ENCODE peak calls at places on chromosome 4, in eight cellular contexts. P, X, E, D, U, O, C and R are unnamed samples.

GRCh38 chr4:27154706-27155105 is 294.1 kb downstream of the STIM2 start:
- DNase-seq in O (no peak), E (peak), X (no peak), C (no peak), U (peak), P (no peak), D (no peak), R (no peak)

GRCh38 chr4:132275583-132276121 is 873.4 kb upstream of the PCDH10 start:
- DNase-seq in C (no peak), X (no peak), O (no peak), E (no peak), P (no peak), U (no peak), D (no peak), R (no peak)

GRCh38 chr4:5654791-5655190 is 53.6 kb downstream of the EVC2 start:
- DNase-seq in D (no peak), C (no peak), X (no peak), O (no peak), E (no peak), P (no peak), U (no peak), R (no peak)

GRCh38 chr4:143248827-143249226 is 64.1 kb downstream of the USP38 start:
- DNase-seq in X (no peak), E (no peak), P (no peak), D (no peak), C (no peak), O (no peak), U (no peak), R (no peak)

GRCh38 chr4:39410415-39410814 is 3.7 kb downstream of the KLB start:
- DNase-seq in U (no peak), D (no peak), X (no peak), O (no peak), E (no peak), C (no peak), P (no peak), R (no peak)

GRCh38 chr4:1104647-1105046 is 8.7 kb downstream of the RNF212 start:
- DNase-seq in C (no peak), O (no peak), P (no peak), D (no peak), U (no peak), X (no peak), E (no peak), R (no peak)

GRCh38 chr4:2804449-2804972 is 11.6 kb downstream of the SH3BP2 start:
- DNase-seq in X (no peak), D (no peak), C (no peak), E (no peak), O (no peak), P (no peak), U (no peak), R (no peak)

GRCh38 chr4:136768925-136769275 is 763.4 kb downstream of the PCDH18 start:
- DNase-seq in P (no peak), X (no peak), D (no peak), O (no peak), U (no peak), E (no peak), C (no peak), R (no peak)

GRCh38 chr4:173181769-173182374 is 13.3 kb downstream of the GALNT7 start:
- DNase-seq in O (no peak), E (peak), D (no peak), C (no peak), P (no peak), X (no peak), U (peak), R (no peak)

GRCh38 chr4:165580379-165580905 is 201.6 kb downstream of the CPE start:
- DNase-seq in D (no peak), E (no peak), O (no peak), C (no peak), X (no peak), U (peak), P (no peak), R (no peak)

GRCh38 chr4:48031802-48032525 is 15.4 kb downstream of the NIPAL1 start:
- DNase-seq in C (no peak), D (no peak), E (peak), U (peak), P (no peak), X (no peak), O (no peak), R (no peak)

GRCh38 chr4:123352240-123352945 is 44.2 kb upstream of the SPRY1 start:
- DNase-seq in X (no peak), E (peak), O (no peak), C (no peak), D (no peak), U (no peak), P (no peak), R (no peak)

GRCh38 chr4:86326399-86326798 is 33.5 kb downstream of the MAPK10 start:
- DNase-seq in D (no peak), E (peak), O (no peak), P (no peak), U (no peak), C (no peak), X (no peak), R (no peak)

GRCh38 chr4:173051697-173052096 is 116.9 kb upstream of the GALNT7 start:
- DNase-seq in D (no peak), O (no peak), P (no peak), U (no peak), X (no peak), C (no peak), E (peak), R (no peak)

GRCh38 chr4:42588909-42589308 is 68.0 kb downstream of the ATP8A1 start:
- DNase-seq in E (no peak), O (no peak), C (no peak), U (no peak), X (no peak), P (no peak), D (no peak), R (no peak)

GRCh38 chr4:971670-972500 is 1.5 kb downstream of the DGKQ start:
- DNase-seq in D (peak), U (no peak), X (no peak), C (no peak), P (no peak), O (no peak), E (no peak), R (no peak)

GRCh38 chr4:103645991-103646390 is 73.8 kb downstream of the TACR3 start:
- DNase-seq in E (no peak), O (no peak), C (no peak), U (no peak), X (no peak), P (no peak), D (no peak), R (no peak)

GRCh38 chr4:1453731-1454130 is 47.5 kb upstream of the NKX1-1 start:
- DNase-seq in O (no peak), D (no peak), P (no peak), C (no peak), X (no peak), U (no peak), E (no peak), R (no peak)

GRCh38 chr4:169662226-169662625 is 41.8 kb downstream of the CLCN3 start:
- DNase-seq in X (no peak), D (no peak), P (no peak), U (no peak), E (no peak), C (no peak), O (no peak), R (no peak)

GRCh38 chr4:86220137-86220536 is 139.7 kb downstream of the MAPK10 start:
- DNase-seq in X (no peak), D (no peak), C (no peak), E (peak), P (no peak), O (no peak), U (no peak), R (no peak)

GRCh38 chr4:99859618-99860017 is 34.6 kb downstream of the LAMTOR3 start:
- DNase-seq in P (no peak), X (no peak), E (no peak), D (no peak), O (no peak), C (no peak), U (no peak), R (no peak)

GRCh38 chr4:92618968-92619367 is 315.2 kb downstream of the GRID2 start:
- DNase-seq in P (no peak), D (no peak), E (peak), O (no peak), U (no peak), C (no peak), X (no peak), R (no peak)

GRCh38 chr4:56733352-56733751 is 52.3 kb upstream of the HOPX start:
- DNase-seq in P (no peak), O (no peak), C (no peak), U (no peak), E (no peak), D (no peak), X (no peak), R (no peak)

GRCh38 chr4:60729194-60729593 is 470.9 kb upstream of the ADGRL3 start:
- DNase-seq in E (peak), X (no peak), D (no peak), U (no peak), C (no peak), O (no peak), P (no peak), R (no peak)

GRCh38 chr4:125231661-125232060 is 83.1 kb upstream of the FAT4 start:
- DNase-seq in P (no peak), D (no peak), U (no peak), C (no peak), O (no peak), X (no peak), E (no peak), R (no peak)

GRCh38 chr4:10317345-10317744 is 139.9 kb downstream of the ZNF518B start:
- DNase-seq in O (no peak), P (no peak), C (no peak), E (no peak), X (no peak), D (no peak), U (no peak), R (no peak)

GRCh38 chr4:53582194-53582593 is 9.1 kb downstream of the LNX1 start:
- DNase-seq in O (no peak), U (no peak), X (no peak), D (no peak), C (no peak), P (no peak), E (no peak), R (no peak)

GRCh38 chr4:11505225-11505971 is 76.7 kb upstream of the HS3ST1 start:
- DNase-seq in P (no peak), U (no peak), X (no peak), C (no peak), O (no peak), D (no peak), E (no peak), R (no peak)

GRCh38 chr4:66653937-66654336 is 891.4 kb downstream of the CENPC start:
- DNase-seq in E (no peak), U (no peak), X (no peak), C (no peak), D (no peak), P (no peak), O (no peak), R (no peak)

GRCh38 chr4:140924761-140925392 is 168.7 kb upstream of the TBC1D9 start:
- DNase-seq in O (no peak), X (no peak), D (no peak), E (no peak), P (no peak), U (no peak), C (no peak), R (no peak)

GRCh38 chr4:120718979-120719566 is 203.5 kb downstream of the PRDM5 start:
- DNase-seq in P (peak), U (peak), D (no peak), E (peak), C (peak), X (no peak), O (no peak), R (no peak)

GRCh38 chr4:8607603-8608481 is 15.3 kb downstream of the CPZ start:
- DNase-seq in O (no peak), D (peak), U (no peak), E (no peak), P (peak), C (peak), X (peak), R (no peak)
- TF ChIP-seq CTCF in O (peak), D (peak), U (peak), E (peak), P (peak), C (peak), X (peak), R (peak)

GRCh38 chr4:75733369-75733768 is 9.0 kb downstream of the USO1 start:
- DNase-seq in D (no peak), X (no peak), U (no peak), E (peak), P (no peak), O (no peak), C (no peak), R (no peak)
- H3K4me3 ChIP-seq in D (no peak), X (no peak), U (no peak), E (no peak), P (no peak), O (no peak), C (no peak), R (no peak)

GRCh38 chr4:80237992-80238391 is 28.5 kb upstream of the FGF5 start:
- DNase-seq in C (no peak), E (peak), D (no peak), O (no peak), U (peak), P (no peak), X (no peak), R (no peak)
- H3K27ac ChIP-seq in C (no peak), E (peak), D (no peak), O (no peak), U (peak), P (no peak), X (no peak), R (no peak)

GRCh38 chr4:139619644-139620043 is 46.0 kb upstream of the MGST2 start:
- DNase-seq in X (no peak), O (no peak), U (peak), E (no peak), P (no peak), C (no peak), D (no peak), R (no peak)

GRCh38 chr4:139622856-139623255 is 42.8 kb upstream of the MGST2 start:
- DNase-seq in P (no peak), E (no peak), D (no peak), X (no peak), C (no peak), O (no peak), U (no peak), R (no peak)

DNA sequence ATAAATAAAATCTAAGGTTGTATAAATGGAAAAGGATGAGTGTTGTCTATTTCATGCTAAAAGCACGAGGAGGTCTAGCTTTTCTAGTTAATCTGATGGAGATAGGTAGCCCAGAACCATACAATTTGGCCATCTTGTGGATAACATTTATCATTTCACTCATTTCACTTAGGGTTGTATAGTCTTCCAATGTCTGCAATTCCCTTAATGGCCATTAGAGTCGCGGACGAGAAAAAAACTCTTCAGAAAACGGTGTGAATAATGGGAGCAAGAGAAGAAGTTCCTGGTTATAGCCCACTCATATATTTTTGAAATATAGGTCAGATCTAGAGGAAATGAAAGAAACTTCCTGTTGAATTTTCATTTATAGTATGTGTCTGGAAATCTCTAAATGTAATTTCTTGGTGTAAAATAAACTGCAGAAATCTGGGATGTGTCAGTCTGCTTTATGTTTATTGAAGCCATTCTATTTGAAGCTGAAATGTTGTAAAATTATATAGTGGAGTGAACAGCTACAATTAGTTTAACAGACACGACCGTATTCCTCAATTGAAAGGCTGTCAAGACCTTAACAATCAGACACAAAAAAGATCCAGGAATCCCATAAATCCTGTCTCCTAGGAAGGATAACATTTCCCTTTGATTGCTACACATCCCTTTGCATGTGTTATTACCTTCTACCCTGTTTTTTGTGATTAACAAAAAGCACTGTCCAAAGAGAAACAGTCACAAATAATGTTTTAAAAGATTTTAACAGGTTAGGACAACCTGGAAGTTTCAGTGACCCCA is 47.7 kb upstream of the MGST2 start:
- DNase-seq in E (no peak), O (no peak), U (no peak), P (no peak), D (no peak), C (no peak), X (no peak), R (no peak)
- TF ChIP-seq CTCF in E (peak), O (peak), U (peak), P (peak), D (peak), C (no peak), X (no peak), R (no peak)

GRCh38 chr4:151223465-151223864 is 53.5 kb upstream of the PRSS48 start:
- DNase-seq in D (no peak), E (no peak), C (no peak), U (no peak), O (no peak), P (no peak), X (no peak), R (no peak)
- H3K4me3 ChIP-seq in D (no peak), E (no peak), C (no peak), U (no peak), O (no peak), P (no peak), X (no peak), R (no peak)

DNA sequence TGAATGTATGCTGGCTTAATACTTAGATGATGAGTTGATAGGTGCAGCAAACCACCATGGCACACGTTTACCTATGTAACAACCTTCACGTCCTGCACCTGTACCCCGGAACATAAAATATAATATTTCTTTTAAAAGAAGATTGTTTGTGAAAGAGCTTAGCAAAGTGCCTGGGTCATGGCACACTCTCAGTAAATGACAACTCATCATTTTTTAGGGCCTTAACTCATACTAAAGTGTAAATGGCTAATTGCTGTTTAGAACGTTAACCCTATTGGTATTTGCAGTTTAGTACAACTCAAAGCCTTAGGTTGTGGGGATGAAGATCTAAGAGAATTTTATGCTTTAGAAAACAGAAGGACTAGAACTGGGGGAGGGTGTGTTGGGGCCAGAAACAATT is 67.7 kb downstream of the SEL1L3 start:
- DNase-seq in E (no peak), D (no peak), X (no peak), U (no peak), O (no peak), P (no peak), C (no peak), R (no peak)
- H3K27ac ChIP-seq in E (peak), D (no peak), X (no peak), U (no peak), O (no peak), P (no peak), C (no peak), R (no peak)

DNA sequence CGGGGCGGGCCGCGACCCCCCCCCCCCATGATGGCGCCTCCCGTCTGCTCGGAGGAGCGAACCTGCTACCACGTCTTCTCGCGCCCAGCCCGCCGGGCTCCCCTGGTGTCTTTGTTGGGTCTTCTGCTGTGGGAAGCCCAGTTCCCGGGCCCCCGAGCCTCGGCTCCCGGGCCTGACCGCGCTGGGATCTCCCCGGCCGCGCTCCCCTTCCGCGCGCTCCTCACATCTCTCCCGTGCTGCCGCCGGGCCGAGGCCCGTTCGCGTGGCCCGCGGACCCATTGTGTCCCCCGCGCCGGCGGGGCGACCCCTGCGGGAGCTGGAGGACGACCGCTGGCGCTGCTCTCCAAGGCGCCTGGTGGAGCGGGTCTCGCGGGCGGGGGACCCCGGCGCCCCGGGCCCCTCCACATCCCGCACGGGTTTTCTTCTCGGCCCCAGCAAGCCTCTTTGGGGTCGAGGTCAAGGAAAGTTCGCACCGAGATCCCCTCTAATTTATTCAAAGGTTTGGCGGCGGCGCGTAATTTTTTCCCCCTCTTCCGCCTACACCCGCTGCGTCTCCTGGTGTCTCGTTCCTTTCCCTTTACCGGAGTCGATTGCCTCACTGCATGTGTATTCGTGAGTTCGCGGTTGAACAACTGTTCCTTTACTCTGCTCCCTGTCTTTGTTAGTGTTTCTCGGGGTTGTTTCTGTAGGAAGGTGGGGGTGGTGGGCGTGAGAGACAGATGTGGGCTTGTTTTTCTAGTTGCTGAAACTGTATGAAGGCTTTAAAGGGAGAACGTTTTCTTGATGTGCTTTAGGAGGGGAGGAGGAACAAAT is 762 bp downstream of the SMAD1 start:
- DNase-seq in E (peak), P (peak), C (peak), O (peak), D (peak), U (peak), X (no peak), R (no peak)
- TF ChIP-seq CTCF in E (no peak), P (no peak), C (no peak), O (no peak), D (no peak), U (no peak), X (no peak), R (no peak)

GRCh38 chr4:15938640-15939039 is at the start of gene FGFBP1:
- DNase-seq in P (no peak), O (no peak), C (no peak), E (no peak), D (no peak), X (no peak), U (no peak), R (no peak)
- H3K4me3 ChIP-seq in P (no peak), O (no peak), C (no peak), E (no peak), D (no peak), X (no peak), U (no peak), R (no peak)

DNA sequence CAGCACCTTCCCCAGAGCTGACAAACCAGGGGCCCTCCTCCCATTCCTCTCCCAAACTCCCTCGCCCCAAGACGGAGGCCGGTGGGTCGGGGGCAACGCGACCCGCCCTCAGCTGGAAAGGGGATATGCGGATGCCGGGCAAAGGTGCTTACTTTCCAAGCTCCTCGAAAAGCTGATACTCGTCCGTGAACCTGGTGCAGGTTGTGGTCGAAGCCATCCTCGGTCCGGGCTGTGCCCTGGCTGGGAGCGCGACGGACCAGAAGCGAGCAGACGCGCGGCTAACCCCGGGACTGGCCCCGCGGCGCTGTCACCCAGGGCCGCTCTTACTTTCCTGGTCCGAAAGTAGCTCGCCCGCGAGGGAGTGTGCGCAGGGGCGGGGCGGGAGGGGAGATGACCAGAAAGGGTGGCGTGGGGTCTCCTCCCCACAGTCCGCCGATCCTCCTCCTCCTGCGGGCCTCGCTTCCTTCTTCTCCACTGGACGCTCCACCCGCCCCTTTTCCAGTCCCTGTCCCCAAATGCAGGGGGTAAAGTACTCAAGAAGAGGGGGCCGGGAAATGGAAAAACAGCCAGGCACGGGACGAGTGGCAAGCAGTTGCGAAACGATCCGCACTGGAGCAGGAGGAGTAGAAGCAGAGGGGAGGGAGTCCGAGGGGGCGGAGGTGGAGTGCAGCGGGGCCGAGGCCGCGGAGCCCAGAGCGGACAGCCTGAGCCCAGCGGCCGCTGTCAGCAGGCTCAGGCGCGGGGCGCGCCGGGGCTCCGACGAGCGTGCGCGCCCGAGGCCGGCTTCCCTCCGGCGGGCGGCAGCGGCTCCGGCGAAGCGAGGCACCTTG is 471 bp downstream of the CAMK2D start:
- DNase-seq in O (peak), E (peak), D (peak), P (peak), U (peak), X (peak), C (peak), R (peak)
- H3K27ac ChIP-seq in O (peak), E (peak), D (peak), P (peak), U (peak), X (peak), C (peak), R (peak)